ENCODE peak calls at places on chromosomes 5 and 9, in six cellular contexts. S is ELF-1, A is neural crest cell, I is GM23248, X is IMR-90, E is Caco-2. Z is an unnamed sample.

GRCh38 chr9:128005938-128006337 is 25.1 kb upstream of the EEIG1 start:
- DNase-seq in A (no peak), I (no peak), E (no peak), X (no peak), S (peak), Z (no peak)

GRCh38 chr5:137398175-137398574 is 101.0 kb downstream of the SPOCK1 start:
- DNase-seq in X (no peak), A (no peak), I (no peak), S (no peak), E (no peak), Z (no peak)

GRCh38 chr5:172194985-172195774 is 1.2 kb downstream of the EFCAB9 start:
- DNase-seq in X (no peak), S (no peak), A (no peak), I (no peak), E (no peak), Z (no peak)

GRCh38 chr5:78506296-78507049 is 142.1 kb downstream of the LHFPL2 start:
- DNase-seq in A (no peak), I (peak), E (no peak), X (peak), S (no peak), Z (peak)

GRCh38 chr5:163293836-163294235 is 143.6 kb upstream of the CCNG1 start:
- DNase-seq in S (no peak), I (no peak), A (no peak), X (no peak), E (no peak), Z (no peak)

GRCh38 chr9:134983094-134983493 is 65.4 kb upstream of the FCN1 start:
- DNase-seq in X (no peak), E (peak), S (peak), A (peak), I (no peak), Z (no peak)

GRCh38 chr9:121026260-121026691 is 23.8 kb downstream of the C5 start:
- DNase-seq in S (peak), I (peak), E (no peak), X (no peak), A (no peak), Z (peak)

GRCh38 chr9:3865373-3865772 is 339.6 kb upstream of the RFX3 start:
- DNase-seq in I (peak), S (no peak), A (no peak), X (peak), E (no peak), Z (peak)

GRCh38 chr5:141496038-141496437 is 7.2 kb downstream of the PCDHGC5 start:
- DNase-seq in S (peak), A (no peak), E (no peak), X (no peak), I (no peak), Z (no peak)

GRCh38 chr9:93205045-93205768 is 21.3 kb downstream of the WNK2 start:
- DNase-seq in S (no peak), A (no peak), X (no peak), I (peak), E (no peak), Z (peak)

GRCh38 chr9:130857864-130858730 is 23.0 kb downstream of the ABL1 start:
- DNase-seq in X (peak), E (no peak), S (no peak), A (no peak), I (peak), Z (peak)

GRCh38 chr9:100700689-100701318 is 122.9 kb downstream of the CAVIN4 start:
- DNase-seq in X (peak), E (no peak), I (peak), A (peak), S (peak), Z (no peak)

GRCh38 chr5:58114324-58114723 is 345.6 kb downstream of the PLK2 start:
- DNase-seq in A (no peak), I (peak), S (no peak), X (peak), E (no peak), Z (peak)

GRCh38 chr5:26700759-26701384 is 337.5 kb downstream of the CDH9 start:
- DNase-seq in E (peak), I (peak), X (no peak), A (peak), S (peak), Z (no peak)

GRCh38 chr9:92176068-92176799 is 61.0 kb upstream of the SPTLC1 start:
- DNase-seq in X (no peak), I (peak), A (no peak), E (no peak), S (peak), Z (no peak)

Z was measured in fibroblast of lung.